ENCODE peak calls at places on chromosome 12, in five cellular contexts. N, B, F, R and G are unnamed samples.

GRCh38 chr12:101468948-101469347 is 6.2 kb upstream of the SPIC start:
- DNase-seq in F (no peak), R (no peak), N (no peak), B (no peak), G (no peak)

GRCh38 chr12:128794661-128795529 is 28.9 kb downstream of the SLC15A4 start:
- DNase-seq in B (no peak), F (no peak), R (no peak), N (no peak), G (peak; percentile 83)

GRCh38 chr12:26828315-26828714 is 4.7 kb downstream of the ITPR2 start:
- DNase-seq in F (no peak), B (no peak), R (no peak), N (no peak), G (no peak)

GRCh38 chr12:115541891-115542361 is 735.6 kb downstream of the MED13L start:
- DNase-seq in F (peak; percentile 26), B (no peak), R (no peak), N (no peak), G (no peak)

GRCh38 chr12:19351346-19351745 is 87.9 kb upstream of the AEBP2 start:
- DNase-seq in R (no peak), F (no peak), N (no peak), B (no peak), G (no peak)

GRCh38 chr12:25690996-25691864 is 138.1 kb upstream of the LMNTD1 start:
- DNase-seq in F (no peak), R (no peak), B (no peak), N (no peak), G (no peak)

GRCh38 chr12:121062391-121063045 is 23.5 kb upstream of the OASL start:
- DNase-seq in N (no peak), F (no peak), B (no peak), R (no peak), G (no peak)

GRCh38 chr12:114938487-114939210 is 254.7 kb upstream of the TBX3 start:
- DNase-seq in B (peak; percentile 15), N (no peak), F (no peak), R (no peak), G (no peak)

GRCh38 chr12:72522411-72522810 is 250.2 kb downstream of the TRHDE start:
- DNase-seq in F (no peak), N (no peak), R (no peak), B (no peak), G (no peak)

DNA sequence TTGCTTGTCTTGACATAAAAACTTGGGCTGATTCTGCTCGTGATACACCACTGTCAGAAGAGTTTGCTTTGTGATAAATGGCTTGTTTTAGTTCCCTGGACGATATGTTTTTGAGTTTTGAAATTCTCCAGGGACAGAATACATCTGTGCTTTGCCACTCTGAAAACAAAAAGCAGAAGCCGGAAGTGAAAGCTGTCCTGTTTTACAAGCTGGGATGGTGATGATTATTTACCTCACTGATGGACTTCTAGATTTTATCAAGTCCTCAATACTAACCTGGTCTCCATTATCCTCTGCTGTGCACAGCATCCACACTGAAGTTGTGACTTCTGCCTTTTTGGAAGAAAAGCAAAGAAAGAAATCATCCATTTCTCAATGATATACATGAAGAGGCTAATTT is 251.6 kb downstream of the TRHDE start:
- DNase-seq in R (no peak), N (no peak), F (no peak), B (no peak), G (peak; percentile 81)
- H3K4me2 ChIP-seq in R (no peak overlapping the region), N (no peak overlapping the region), F (no peak overlapping the region), B (no peak overlapping the region), G (peak overlapping the region; percentile 60)

GRCh38 chr12:1665366-1665765 is 25.5 kb upstream of the ADIPOR2 start:
- DNase-seq in F (no peak), R (no peak), N (no peak), B (no peak), G (no peak)
- H3K27ac ChIP-seq in F (no peak overlapping the region), R (no peak overlapping the region), N (no peak overlapping the region), B (no peak overlapping the region), G (no peak overlapping the region)

GRCh38 chr12:52901715-52902541 is 2.9 kb downstream of the KRT8 start:
- DNase-seq in N (no peak), F (no peak), R (no peak), B (no peak), G (no peak)
- H3K4me3 ChIP-seq in N (no peak overlapping the region), F (no peak overlapping the region), R (peak overlapping the region; percentile 21), B (no peak overlapping the region), G (no peak overlapping the region)

DNA sequence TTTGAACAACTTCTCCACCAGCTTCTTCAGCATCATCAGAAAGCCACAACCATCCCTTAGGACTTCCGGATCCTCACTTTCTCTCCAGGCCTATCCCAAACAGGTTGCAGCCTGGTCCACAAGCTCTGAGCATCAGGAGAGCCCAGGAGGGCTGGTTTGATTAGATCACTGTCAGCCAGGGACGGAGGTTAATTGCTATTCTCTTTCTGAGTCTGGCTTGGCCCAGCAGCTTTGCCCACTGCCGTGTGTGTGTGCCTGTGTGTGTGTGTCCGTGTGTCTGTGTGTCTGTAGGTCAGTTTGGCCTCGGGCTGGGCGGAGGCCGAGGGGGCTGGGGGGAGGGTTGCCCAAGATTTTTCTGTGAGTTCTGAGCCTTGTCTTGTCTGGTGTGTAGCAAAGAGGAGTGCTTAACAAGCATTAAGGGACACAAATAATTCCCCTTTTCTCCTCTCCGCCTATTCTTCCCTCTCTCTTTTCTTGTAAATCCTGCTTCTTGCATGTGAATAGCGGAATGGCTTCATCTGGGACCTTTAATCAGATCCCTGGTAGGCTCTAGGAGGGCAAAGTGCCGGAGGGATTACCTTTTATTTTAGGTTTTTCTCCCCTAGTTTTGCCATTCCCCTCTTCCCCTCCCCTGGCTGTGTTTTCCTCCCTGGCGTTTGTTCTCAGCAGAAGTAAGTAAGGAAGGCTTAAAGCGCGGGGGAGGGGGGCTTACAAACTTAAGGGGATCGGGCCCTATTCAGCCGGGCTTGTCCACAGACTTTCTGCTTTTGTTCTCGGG is 138.2 kb upstream of the LHX5 start:
- DNase-seq in B (peak; percentile 98), N (no peak), F (no peak), R (no peak), G (no peak)
- H3K4me2 ChIP-seq in B (peak overlapping the region; percentile 85), N (no peak overlapping the region), F (no peak overlapping the region), R (no peak overlapping the region), G (no peak overlapping the region)

GRCh38 chr12:70664463-70664862 is 27.2 kb upstream of the PTPRB start:
- DNase-seq in R (no peak), B (peak; percentile 82), F (no peak), N (no peak), G (no peak)
- H3K27ac ChIP-seq in R (no peak overlapping the region), B (peak overlapping the region; percentile 74), F (no peak overlapping the region), N (no peak overlapping the region), G (no peak overlapping the region)

GRCh38 chr12:30694412-30694955 is 1.2 kb downstream of the IPO8 start:
- DNase-seq in F (peak; percentile 30), B (peak; percentile 23), N (no peak), R (peak; percentile 28), G (peak; percentile 50)
- H3K4me3 ChIP-seq in F (peak overlapping the region; percentile 96), B (peak overlapping the region; percentile 96), N (peak overlapping the region; percentile 88), R (peak overlapping the region; percentile 96), G (peak overlapping the region; percentile 80)

GRCh38 chr12:123998344-123998941 is 25.4 kb downstream of the ZNF664 start:
- DNase-seq in F (no peak), B (no peak), R (no peak), N (no peak), G (no peak)
- H3K4me2 ChIP-seq in F (no peak overlapping the region), B (no peak overlapping the region), R (no peak overlapping the region), N (no peak overlapping the region), G (no peak overlapping the region)

DNA sequence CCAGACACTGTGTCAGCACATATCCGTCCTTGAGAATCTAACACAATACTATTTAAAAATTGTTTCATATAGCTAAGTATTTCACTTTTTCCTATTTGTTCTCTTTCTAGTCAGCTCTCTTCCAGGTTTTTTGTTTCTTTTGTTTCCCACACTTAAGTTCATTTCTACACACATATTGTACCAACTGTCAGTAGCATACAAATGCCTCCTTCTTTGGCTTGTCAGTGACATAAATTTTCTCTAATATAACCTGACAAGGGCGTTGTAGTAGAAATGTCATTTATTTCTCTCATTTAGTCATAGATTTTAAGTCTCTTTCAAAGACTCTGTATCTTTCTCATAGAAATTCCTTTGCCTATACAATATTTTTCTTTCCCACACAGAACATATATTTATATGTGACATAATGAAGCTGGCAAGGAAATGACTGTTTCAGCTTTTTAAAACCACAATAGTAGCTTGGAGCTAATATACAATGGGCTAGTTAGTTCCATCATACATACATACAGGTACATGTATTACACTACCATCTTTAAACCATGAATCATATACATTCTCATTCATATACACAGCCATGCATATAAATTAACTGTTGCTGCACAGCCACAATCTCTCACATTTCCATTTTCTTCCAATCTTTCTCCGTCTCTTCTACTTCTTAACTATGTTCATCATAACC is 42.3 kb upstream of the EPS8 start:
- DNase-seq in B (no peak), F (no peak), R (no peak), N (no peak), G (no peak)
- H3K27ac ChIP-seq in B (no peak overlapping the region), F (peak overlapping the region; percentile 90), R (no peak overlapping the region), N (no peak overlapping the region), G (no peak overlapping the region)